ENCODE peak calls at places on chromosomes 1 and 21, in five cellular contexts. R, M, H, J and O are unnamed samples.

GRCh38 chr1:1665815-1666251 is 7.0 kb upstream of the CDK11B start:
- DNase-seq in R (peak), M (no peak), H (no peak), J (peak), O (no peak)

GRCh38 chr1:31939484-31940329 is 1.5 kb upstream of the PTP4A2 start:
- DNase-seq in R (peak), M (no peak), H (peak), J (peak), O (peak)

GRCh38 chr1:201888282-201889033 is at the start of gene SHISA4:
- DNase-seq in R (no peak), M (peak), H (peak), J (peak), O (peak)

GRCh38 chr1:234997201-234998173 is 131.2 kb downstream of the TOMM20 start:
- DNase-seq in R (no peak), M (peak), H (peak), J (peak), O (peak)

GRCh38 chr21:46033410-46034404 is 52.1 kb downstream of the COL6A1 start:
- DNase-seq in R (no peak), M (no peak), H (no peak), J (peak), O (no peak)

GRCh38 chr1:38958967-38959366 is 17.3 kb upstream of the RHBDL2 start:
- DNase-seq in R (no peak), M (no peak), H (no peak), J (no peak), O (no peak)

GRCh38 chr1:214989341-214989740 is 93.2 kb upstream of the KCNK2 start:
- DNase-seq in R (no peak), M (no peak), H (no peak), J (no peak), O (no peak)

GRCh38 chr1:23899070-23899469 is 14.1 kb downstream of the CNR2 start:
- DNase-seq in R (no peak), M (no peak), H (no peak), J (no peak), O (no peak)

GRCh38 chr1:229199261-229199850 is 71.6 kb upstream of the RAB4A start:
- DNase-seq in R (no peak), M (no peak), H (no peak), J (no peak), O (no peak)

GRCh38 chr1:8213676-8214075 is 104.2 kb upstream of the SLC45A1 start:
- DNase-seq in R (no peak), M (no peak), H (no peak), J (peak), O (no peak)

GRCh38 chr1:226222686-226223085 is 778 bp upstream of the MIXL1 start:
- DNase-seq in R (no peak), M (no peak), H (no peak), J (peak), O (no peak)

GRCh38 chr21:18522181-18522771 is 118.7 kb upstream of the TMPRSS15 start:
- DNase-seq in R (no peak), M (no peak), H (no peak), J (no peak), O (no peak)

GRCh38 chr1:37825508-37825907 is 17.5 kb upstream of the YRDC start:
- DNase-seq in R (no peak), M (no peak), H (no peak), J (no peak), O (no peak)

GRCh38 chr1:177487481-177487880 is 316.7 kb downstream of the BRINP2 start:
- DNase-seq in R (no peak), M (no peak), H (no peak), J (no peak), O (no peak)

GRCh38 chr1:27504588-27505419 is 14.8 kb upstream of the WASF2 start:
- DNase-seq in R (no peak), M (peak), H (peak), J (peak), O (peak)

GRCh38 chr1:228930479-228930957 is 195.2 kb downstream of the RHOU start:
- DNase-seq in R (no peak), M (no peak), H (no peak), J (no peak), O (no peak)

GRCh38 chr1:65265296-65266271 is 43.8 kb upstream of the DNAJC6 start:
- DNase-seq in R (no peak), M (peak), H (peak), J (peak), O (peak)

GRCh38 chr1:3012511-3013291 is 8.6 kb upstream of the ACTRT2 start:
- DNase-seq in R (peak), M (no peak), H (peak), J (peak), O (peak)

GRCh38 chr1:10514490-10515235 is 39.9 kb downstream of the PEX14 start:
- DNase-seq in R (no peak), M (no peak), H (no peak), J (no peak), O (no peak)

GRCh38 chr1:210222288-210223006 is 10.1 kb upstream of the SERTAD4 start:
- DNase-seq in R (no peak), M (no peak), H (peak), J (no peak), O (peak)

GRCh38 chr1:6235302-6235680 is 473 bp downstream of the ICMT start:
- DNase-seq in R (no peak), M (no peak), H (peak), J (no peak), O (peak)

GRCh38 chr1:192709544-192709943 is 73.6 kb downstream of the RGS13 start:
- DNase-seq in R (no peak), M (no peak), H (no peak), J (no peak), O (no peak)

GRCh38 chr1:3931310-3931700 is 31.2 kb upstream of the C1orf174 start:
- DNase-seq in R (no peak), M (no peak), H (no peak), J (no peak), O (no peak)

GRCh38 chr1:233627376-233627775 is 13.5 kb downstream of the KCNK1 start:
- DNase-seq in R (no peak), M (no peak), H (no peak), J (no peak), O (no peak)

GRCh38 chr21:34526618-34527290 is 14.7 kb upstream of the KCNE1 start:
- DNase-seq in R (no peak), M (no peak), H (peak), J (peak), O (peak)

GRCh38 chr1:31932491-31933316 is 5.5 kb downstream of the PTP4A2 start:
- DNase-seq in R (no peak), M (no peak), H (no peak), J (no peak), O (no peak)